ENCODE peak calls at places on chromosomes 7 and 10, in eight cellular contexts. One of them, this sample, is unnamed.

GRCh38 chr7:526474-527034 is 6.9 kb upstream of the PDGFA start:
- DNase-seq in KBM-7: no peak
- DNase-seq in fibroblast of the conjunctiva: no peak
- DNase-seq in T1000: no peak
- DNase-seq in anterior cingulate cortex: no peak
- DNase-seq in GM13976: no peak
- DNase-seq in AG10803: no peak
- DNase-seq in NCI-H2171: no peak
- DNase-seq in this sample: no peak

GRCh38 chr7:147513451-147513850 is 1077.1 kb upstream of the C7orf33 start:
- DNase-seq in anterior cingulate cortex: no peak
- DNase-seq in GM13976: no peak
- DNase-seq in NCI-H2171: peak
- DNase-seq in T1000: no peak
- DNase-seq in KBM-7: no peak
- DNase-seq in AG10803: peak
- DNase-seq in fibroblast of the conjunctiva: no peak
- DNase-seq in this sample: no peak

GRCh38 chr10:125116041-125116649 is 44.2 kb downstream of the CTBP2 start:
- DNase-seq in fibroblast of the conjunctiva: no peak
- DNase-seq in KBM-7: no peak
- DNase-seq in T1000: no peak
- DNase-seq in GM13976: no peak
- DNase-seq in NCI-H2171: no peak
- DNase-seq in anterior cingulate cortex: no peak
- DNase-seq in AG10803: no peak
- DNase-seq in this sample: no peak

GRCh38 chr10:8183241-8183704 is 128.8 kb downstream of the GATA3 start:
- DNase-seq in anterior cingulate cortex: no peak
- DNase-seq in GM13976: no peak
- DNase-seq in fibroblast of the conjunctiva: no peak
- DNase-seq in NCI-H2171: no peak
- DNase-seq in KBM-7: no peak
- DNase-seq in T1000: no peak
- DNase-seq in AG10803: no peak
- DNase-seq in this sample: peak

GRCh38 chr7:87416682-87417587 is 58.5 kb downstream of the ABCB4 start:
- DNase-seq in NCI-H2171: peak
- DNase-seq in KBM-7: peak
- DNase-seq in T1000: peak
- DNase-seq in fibroblast of the conjunctiva: peak
- DNase-seq in GM13976: peak
- DNase-seq in anterior cingulate cortex: peak
- DNase-seq in AG10803: peak
- DNase-seq in this sample: peak

GRCh38 chr10:89516149-89516832 is 19.1 kb downstream of the SLC16A12 start:
- DNase-seq in KBM-7: no peak
- DNase-seq in T1000: peak
- DNase-seq in AG10803: peak
- DNase-seq in GM13976: no peak
- DNase-seq in NCI-H2171: no peak
- DNase-seq in fibroblast of the conjunctiva: peak
- DNase-seq in anterior cingulate cortex: no peak
- DNase-seq in this sample: no peak

GRCh38 chr7:19181634-19182033 is 36.4 kb upstream of the FERD3L start:
- DNase-seq in T1000: no peak
- DNase-seq in anterior cingulate cortex: no peak
- DNase-seq in GM13976: no peak
- DNase-seq in AG10803: no peak
- DNase-seq in fibroblast of the conjunctiva: no peak
- DNase-seq in KBM-7: no peak
- DNase-seq in NCI-H2171: no peak
- DNase-seq in this sample: no peak

GRCh38 chr10:90125966-90126600 is 424.7 kb downstream of the KIF20B start:
- DNase-seq in T1000: no peak
- DNase-seq in KBM-7: no peak
- DNase-seq in anterior cingulate cortex: peak
- DNase-seq in GM13976: no peak
- DNase-seq in NCI-H2171: no peak
- DNase-seq in fibroblast of the conjunctiva: no peak
- DNase-seq in AG10803: no peak
- DNase-seq in this sample: no peak

GRCh38 chr10:86786368-86786767 is 29.9 kb downstream of the BMPR1A start:
- DNase-seq in KBM-7: no peak
- DNase-seq in anterior cingulate cortex: no peak
- DNase-seq in T1000: no peak
- DNase-seq in AG10803: no peak
- DNase-seq in NCI-H2171: no peak
- DNase-seq in GM13976: no peak
- DNase-seq in fibroblast of the conjunctiva: no peak
- DNase-seq in this sample: no peak

GRCh38 chr10:101226506-101226887 is 2.8 kb downstream of the LBX1 start:
- DNase-seq in KBM-7: no peak
- DNase-seq in NCI-H2171: no peak
- DNase-seq in AG10803: no peak
- DNase-seq in T1000: no peak
- DNase-seq in GM13976: no peak
- DNase-seq in anterior cingulate cortex: no peak
- DNase-seq in fibroblast of the conjunctiva: no peak
- DNase-seq in this sample: no peak

GRCh38 chr7:127089146-127089545 is 163.6 kb downstream of the GRM8 start:
- DNase-seq in T1000: no peak
- DNase-seq in fibroblast of the conjunctiva: no peak
- DNase-seq in NCI-H2171: no peak
- DNase-seq in AG10803: no peak
- DNase-seq in KBM-7: no peak
- DNase-seq in GM13976: no peak
- DNase-seq in anterior cingulate cortex: peak
- DNase-seq in this sample: no peak

GRCh38 chr7:111741811-111742240 is 179.5 kb upstream of the IMMP2L start:
- DNase-seq in GM13976: peak
- DNase-seq in fibroblast of the conjunctiva: peak
- DNase-seq in AG10803: peak
- DNase-seq in anterior cingulate cortex: peak
- DNase-seq in KBM-7: peak
- DNase-seq in T1000: no peak
- DNase-seq in NCI-H2171: peak
- DNase-seq in this sample: no peak

GRCh38 chr10:34940436-34940835 is 125.3 kb upstream of the PARD3 start:
- DNase-seq in GM13976: no peak
- DNase-seq in NCI-H2171: no peak
- DNase-seq in T1000: no peak
- DNase-seq in fibroblast of the conjunctiva: no peak
- DNase-seq in AG10803: no peak
- DNase-seq in anterior cingulate cortex: no peak
- DNase-seq in KBM-7: no peak
- DNase-seq in this sample: no peak

GRCh38 chr10:98331888-98332287 is 63.9 kb upstream of the LOXL4 start:
- DNase-seq in AG10803: no peak
- DNase-seq in KBM-7: peak
- DNase-seq in GM13976: no peak
- DNase-seq in anterior cingulate cortex: no peak
- DNase-seq in fibroblast of the conjunctiva: no peak
- DNase-seq in NCI-H2171: no peak
- DNase-seq in T1000: no peak
- DNase-seq in this sample: no peak

GRCh38 chr10:78713659-78714058 is 355.1 kb upstream of the ZMIZ1 start:
- DNase-seq in T1000: no peak
- DNase-seq in GM13976: no peak
- DNase-seq in NCI-H2171: no peak
- DNase-seq in KBM-7: no peak
- DNase-seq in AG10803: no peak
- DNase-seq in fibroblast of the conjunctiva: no peak
- DNase-seq in anterior cingulate cortex: no peak
- DNase-seq in this sample: no peak

GRCh38 chr7:42479452-42480303 is 242.7 kb upstream of the GLI3 start:
- DNase-seq in NCI-H2171: no peak
- DNase-seq in anterior cingulate cortex: no peak
- DNase-seq in KBM-7: no peak
- DNase-seq in T1000: no peak
- DNase-seq in AG10803: peak
- DNase-seq in GM13976: no peak
- DNase-seq in fibroblast of the conjunctiva: no peak
- DNase-seq in this sample: no peak

GRCh38 chr10:15879058-15879457 is 18.8 kb upstream of the MINDY3 start:
- DNase-seq in AG10803: peak
- DNase-seq in T1000: no peak
- DNase-seq in KBM-7: peak
- DNase-seq in fibroblast of the conjunctiva: peak
- DNase-seq in NCI-H2171: no peak
- DNase-seq in GM13976: peak
- DNase-seq in anterior cingulate cortex: peak
- DNase-seq in this sample: no peak